ENCODE peak calls at places on chromosome 16, in seven cellular contexts. J, O, M, Z, F, I and L are unnamed samples.
A peak's percentile ranks its signal among the peaks of the same experiment; 100 is the strongest.

GRCh38 chr16:48131201-48131600 is 24.6 kb downstream of the ABCC12 start:
- DNase-seq in J (no peak), O (no peak), M (no peak), Z (no peak), F (no peak), I (no peak), L (no peak)

GRCh38 chr16:89365044-89365467 is 125.3 kb downstream of the ANKRD11 start:
- DNase-seq in J (peak; percentile 78), O (no peak), M (no peak), Z (no peak), F (peak; percentile 85), I (peak; percentile 24), L (no peak)

GRCh38 chr16:10086620-10087019 is 95.6 kb downstream of the GRIN2A start:
- DNase-seq in J (no peak), O (peak; percentile 43), M (no peak), Z (no peak), F (no peak), I (no peak), L (no peak)

GRCh38 chr16:80735846-80736245 is 68.6 kb downstream of the CDYL2 start:
- DNase-seq in J (no peak), O (no peak), M (no peak), Z (no peak), F (no peak), I (no peak), L (no peak)

GRCh38 chr16:31323959-31324629 is 30.9 kb upstream of the ITGAX start:
- DNase-seq in J (no peak), O (no peak), M (no peak), Z (no peak), F (no peak), I (no peak), L (no peak)

GRCh38 chr16:81655474-81656162 is 123.5 kb upstream of the PLCG2 start:
- DNase-seq in J (no peak), O (no peak), M (no peak), Z (no peak), F (no peak), I (no peak), L (no peak)

GRCh38 chr16:66262253-66263167 is 104.0 kb upstream of the CDH5 start:
- DNase-seq in J (peak; percentile 62), O (no peak), M (no peak), Z (peak; percentile 57), F (peak; percentile 72), I (no peak), L (no peak)

GRCh38 chr16:19844945-19845641 is 39.6 kb downstream of the GPRC5B start:
- DNase-seq in J (peak; percentile 93), O (no peak), M (no peak), Z (peak; percentile 43), F (peak; percentile 72), I (no peak), L (peak; percentile 52)

GRCh38 chr16:739560-740458 is 988 bp downstream of the CIAO3 start:
- DNase-seq in J (no peak), O (no peak), M (no peak), Z (no peak), F (no peak), I (no peak), L (no peak)

GRCh38 chr16:75379911-75380847 is 53.1 kb downstream of the CFDP1 start:
- DNase-seq in J (peak; percentile 47), O (no peak), M (no peak), Z (no peak), F (no peak), I (no peak), L (no peak)

GRCh38 chr16:67101683-67102082 is 8.1 kb upstream of the PHAF1 start:
- DNase-seq in J (no peak), O (no peak), M (no peak), Z (no peak), F (no peak), I (no peak), L (no peak)

GRCh38 chr16:85366031-85366763 is 246.9 kb upstream of the GSE1 start:
- DNase-seq in J (no peak), O (no peak), M (no peak), Z (no peak), F (no peak), I (peak; percentile 86), L (no peak)

GRCh38 chr16:1137604-1138003 is 15.3 kb upstream of the CACNA1H start:
- DNase-seq in J (peak; percentile 60), O (no peak), M (no peak), Z (no peak), F (no peak), I (no peak), L (peak; percentile 15)

GRCh38 chr16:57462978-57463362 is 491 bp downstream of the POLR2C start:
- DNase-seq in J (no peak), O (no peak), M (no peak), Z (no peak), F (no peak), I (peak; percentile 55), L (no peak)

DNA sequence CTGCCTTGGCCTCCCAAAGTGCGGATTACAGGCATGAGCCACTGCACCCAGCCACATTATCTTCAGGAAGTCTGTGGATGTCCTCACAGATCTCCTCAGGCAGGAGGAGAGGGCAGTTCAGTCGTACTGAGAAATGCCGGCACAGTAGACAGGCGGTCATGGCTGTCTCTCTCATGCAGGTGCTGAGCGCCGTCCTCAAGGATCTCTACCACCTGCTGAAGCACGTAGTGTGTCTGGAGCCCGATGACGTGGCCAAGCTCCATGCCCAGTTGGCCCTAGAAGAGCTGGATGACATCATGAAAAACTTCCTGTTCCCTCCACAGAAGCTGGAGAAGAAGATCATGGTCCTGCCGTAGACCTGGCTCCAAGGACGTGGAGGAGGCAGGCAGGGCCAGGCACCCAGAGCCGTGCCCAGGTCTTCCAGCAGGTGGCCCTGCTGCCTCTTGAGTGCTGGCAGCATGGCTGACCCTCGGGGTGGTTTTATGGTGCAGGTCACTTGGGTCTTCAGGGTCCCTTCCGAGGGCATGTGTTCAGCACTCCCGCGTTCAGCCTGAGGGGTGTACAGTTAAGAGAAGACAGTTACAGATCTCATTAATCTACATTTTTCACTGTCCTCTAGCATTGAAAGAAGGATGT is 22.0 kb upstream of the HAS3 start:
- DNase-seq in J (no peak), O (no peak), M (no peak), Z (no peak), F (no peak), I (no peak), L (no peak)
- TF ChIP-seq CTCF in J (no peak), O (peak; percentile 30), M (no peak), Z (no peak), F (no peak), I (no peak), L (peak; percentile 8)

DNA sequence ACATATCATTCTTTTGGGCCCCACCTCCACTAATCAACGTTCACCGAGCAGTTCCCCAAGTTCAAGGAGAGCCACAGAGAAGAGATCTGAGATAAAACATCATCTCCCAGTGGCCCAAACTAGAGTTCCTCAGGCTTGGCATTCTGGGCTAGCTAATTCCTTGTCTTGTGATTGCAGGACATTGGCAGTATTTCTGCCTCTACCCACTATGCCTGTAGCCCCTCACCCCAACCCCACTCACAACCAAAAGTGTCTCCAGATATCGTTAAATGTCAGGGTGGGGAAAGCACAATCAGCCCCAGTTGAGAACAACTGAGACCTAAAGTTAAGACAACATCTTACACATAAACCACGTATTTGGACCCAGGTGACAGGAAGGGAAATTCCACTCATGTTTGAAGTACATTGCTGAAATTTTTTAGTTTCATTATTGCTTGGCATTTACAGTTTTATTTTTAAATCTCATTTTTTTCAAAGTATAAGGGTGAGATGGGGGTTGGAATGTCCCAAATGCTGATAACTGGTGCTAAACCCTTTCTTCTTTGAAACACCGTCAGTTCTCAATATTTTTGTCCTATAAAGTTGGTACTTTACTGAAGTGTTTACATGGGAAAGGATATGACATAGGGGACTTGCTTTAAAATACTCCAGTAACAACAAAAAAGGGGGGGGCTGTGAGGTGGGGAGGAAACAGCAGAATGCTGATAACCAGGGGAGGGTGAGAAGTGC is 13.6 kb downstream of the ZC3H7A start:
- DNase-seq in J (peak; percentile 84), O (no peak), M (no peak), Z (no peak), F (peak; percentile 80), I (no peak), L (no peak)
- H3K4me3 ChIP-seq in J (peak overlapping the region; percentile 4), O (no peak overlapping the region), M (no peak overlapping the region), Z (no peak overlapping the region), F (peak overlapping the region; percentile 44), I (peak overlapping the region; percentile 45), L (peak overlapping the region; percentile 6)

GRCh38 chr16:51374346-51374745 is 223.3 kb upstream of the SALL1 start:
- DNase-seq in J (peak; percentile 94), O (no peak), M (no peak), Z (no peak), F (peak; percentile 86), I (no peak), L (peak; percentile 73)

GRCh38 chr16:51374790-51375189 is 223.7 kb upstream of the SALL1 start:
- DNase-seq in J (no peak), O (no peak), M (no peak), Z (no peak), F (no peak), I (no peak), L (no peak)

DNA sequence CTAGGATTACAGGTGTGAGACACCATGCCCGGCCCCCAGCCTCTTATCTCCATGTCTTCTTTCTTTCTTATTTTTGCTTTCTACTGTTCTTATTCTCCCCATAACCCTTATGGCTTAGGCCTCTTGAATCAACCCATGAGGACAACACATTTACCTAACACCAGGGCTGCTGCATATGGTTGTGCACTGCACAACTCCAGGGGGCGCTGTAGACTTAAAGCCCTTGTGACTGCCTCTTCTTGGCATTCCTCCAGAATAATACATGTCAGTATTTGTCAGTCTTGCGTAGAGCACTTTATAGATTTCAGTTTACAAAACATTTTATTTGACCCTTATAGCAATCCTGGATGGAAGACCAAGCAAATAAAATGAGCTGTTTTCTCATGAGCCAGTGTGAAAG is 225.0 kb upstream of the SALL1 start:
- DNase-seq in J (no peak), O (no peak), M (no peak), Z (no peak), F (no peak), I (no peak), L (no peak)
- TF ChIP-seq CTCF in J (peak; percentile 9), O (no peak), M (peak; percentile 4), Z (no peak), F (peak; percentile 6), I (peak; percentile 25), L (peak; percentile 32)

GRCh38 chr16:68299571-68300453 is 10.9 kb downstream of the SLC7A6OS start:
- DNase-seq in J (no peak), O (no peak), M (no peak), Z (no peak), F (no peak), I (no peak), L (no peak)
- H3K4me3 ChIP-seq in J (no peak overlapping the region), O (no peak overlapping the region), M (no peak overlapping the region), Z (no peak overlapping the region), F (no peak overlapping the region), I (no peak overlapping the region), L (no peak overlapping the region)

DNA sequence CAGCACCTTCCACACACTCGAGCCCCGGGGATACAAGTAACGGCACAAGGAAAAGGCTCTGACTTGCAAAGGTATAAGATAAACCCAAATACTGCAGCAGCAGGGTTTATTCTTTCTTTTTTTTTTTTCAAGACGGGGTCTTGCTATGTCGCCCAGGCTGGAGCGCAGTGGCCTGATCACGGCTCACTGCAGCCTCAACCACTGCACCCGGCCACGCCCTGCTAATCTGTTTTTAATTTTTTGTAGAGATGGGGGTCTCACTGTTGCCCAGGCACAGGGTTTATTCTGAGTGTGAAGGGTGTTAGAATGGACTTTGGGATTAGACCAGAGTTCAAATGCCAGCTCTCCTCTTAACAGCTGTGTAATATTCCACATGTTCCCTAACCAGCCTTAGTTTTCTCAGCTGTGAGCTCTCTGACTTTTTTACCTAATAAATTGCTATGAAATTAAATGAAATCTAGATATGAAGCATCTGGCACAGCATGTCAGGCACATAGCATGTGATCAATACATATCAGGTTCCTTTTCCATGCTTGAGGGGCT is 62.3 kb upstream of the ADCY9 start:
- DNase-seq in J (no peak), O (no peak), M (no peak), Z (no peak), F (no peak), I (no peak), L (no peak)
- TF ChIP-seq CTCF in J (no peak), O (no peak), M (no peak), Z (no peak), F (no peak), I (no peak), L (no peak)